ENCODE peak calls at places on chromosomes 5 and 9, in five cellular contexts. K, M, Z, W and R are unnamed samples.

GRCh38 chr5:171484460-171484899 is 65.0 kb downstream of the FGF18 start:
- DNase-seq in K (no peak), M (peak), Z (no peak), W (peak), R (no peak)

GRCh38 chr5:103424008-103424407 is 138.6 kb downstream of the NUDT12 start:
- DNase-seq in K (no peak), M (peak), Z (peak), W (no peak), R (no peak)

GRCh38 chr9:121168052-121168451 is 33.6 kb downstream of the RAB14 start:
- DNase-seq in K (no peak), M (no peak), Z (no peak), W (no peak), R (no peak)

GRCh38 chr5:169707714-169708113 is 70.6 kb downstream of the DOCK2 start:
- DNase-seq in K (no peak), M (no peak), Z (no peak), W (no peak), R (no peak)

GRCh38 chr5:36422957-36423356 is 121.3 kb upstream of the RANBP3L start:
- DNase-seq in K (peak), M (peak), Z (no peak), W (no peak), R (no peak)

GRCh38 chr9:92668746-92669526 is 995 bp downstream of the IPPK start:
- DNase-seq in K (peak), M (peak), Z (peak), W (peak), R (peak)

GRCh38 chr5:74942622-74943286 is 76.6 kb upstream of the FAM169A start:
- DNase-seq in K (no peak), M (no peak), Z (no peak), W (peak), R (no peak)

GRCh38 chr5:160262665-160263064 is 33.4 kb downstream of the FABP6 start:
- DNase-seq in K (no peak), M (peak), Z (no peak), W (no peak), R (no peak)

GRCh38 chr9:81874926-81875325 is 53.3 kb upstream of the SPATA31D4 start:
- DNase-seq in K (peak), M (peak), Z (peak), W (no peak), R (no peak)

GRCh38 chr5:89016741-89017312 is 133.8 kb upstream of the MEF2C start:
- DNase-seq in K (no peak), M (no peak), Z (no peak), W (peak), R (no peak)

GRCh38 chr5:538271-538771 is 14.1 kb upstream of the SLC9A3 start:
- DNase-seq in K (no peak), M (no peak), Z (no peak), W (no peak), R (no peak)

GRCh38 chr5:94725142-94725541 is 106.7 kb downstream of the SLF1 start:
- DNase-seq in K (no peak), M (no peak), Z (no peak), W (no peak), R (no peak)
- H2AFZ ChIP-seq in K (no peak), M (no peak), Z (no peak), W (no peak), R (peak)

GRCh38 chr5:107806705-107807104 is 136.0 kb upstream of the EFNA5 start:
- DNase-seq in K (peak), M (peak), Z (peak), W (no peak), R (no peak)
- H2AFZ ChIP-seq in K (no peak), M (no peak), Z (no peak), W (peak), R (no peak)

GRCh38 chr5:133382661-133383579 is 229.4 kb downstream of the FSTL4 start:
- DNase-seq in K (no peak), M (no peak), Z (no peak), W (no peak), R (no peak)
- H2AFZ ChIP-seq in K (no peak), M (no peak), Z (no peak), W (no peak), R (no peak)

GRCh38 chr9:38142201-38142600 is 73.2 kb upstream of the SHB start:
- DNase-seq in K (peak), M (peak), Z (peak), W (no peak), R (no peak)

GRCh38 chr9:38138276-38138675 is 69.2 kb upstream of the SHB start:
- DNase-seq in K (no peak), M (no peak), Z (no peak), W (no peak), R (no peak)

GRCh38 chr9:38145526-38146053 is 76.6 kb upstream of the SHB start:
- DNase-seq in K (no peak), M (no peak), Z (no peak), W (peak), R (no peak)

GRCh38 chr9:38144421-38144820 is 75.4 kb upstream of the SHB start:
- DNase-seq in K (peak), M (peak), Z (peak), W (no peak), R (no peak)

GRCh38 chr9:38141751-38142150 is 72.7 kb upstream of the SHB start:
- DNase-seq in K (peak), M (peak), Z (peak), W (no peak), R (no peak)
- H2AFZ ChIP-seq in K (peak), M (no peak), Z (peak), W (no peak), R (no peak)

GRCh38 chr5:173781432-173781825 is 106.7 kb upstream of the CPEB4 start:
- DNase-seq in K (no peak), M (no peak), Z (no peak), W (no peak), R (no peak)

GRCh38 chr5:173780356-173781234 is 107.6 kb upstream of the CPEB4 start:
- DNase-seq in K (no peak), M (no peak), Z (no peak), W (no peak), R (no peak)

GRCh38 chr5:173781826-173782670 is 106.1 kb upstream of the CPEB4 start:
- DNase-seq in K (peak), M (peak), Z (peak), W (no peak), R (peak)

GRCh38 chr5:173785421-173785820 is 102.7 kb upstream of the CPEB4 start:
- DNase-seq in K (no peak), M (no peak), Z (no peak), W (no peak), R (no peak)

GRCh38 chr5:173782671-173783101 is 105.5 kb upstream of the CPEB4 start:
- DNase-seq in K (no peak), M (peak), Z (no peak), W (no peak), R (no peak)
- H2AFZ ChIP-seq in K (peak), M (peak), Z (no peak), W (no peak), R (peak)

GRCh38 chr5:58322453-58322852 is 137.4 kb downstream of the PLK2 start:
- DNase-seq in K (no peak), M (peak), Z (peak), W (peak), R (no peak)

GRCh38 chr5:58327289-58327688 is 132.6 kb downstream of the PLK2 start:
- DNase-seq in K (no peak), M (no peak), Z (no peak), W (no peak), R (no peak)

GRCh38 chr5:58330781-58331180 is 129.1 kb downstream of the PLK2 start:
- DNase-seq in K (peak), M (no peak), Z (no peak), W (no peak), R (peak)

DNA sequence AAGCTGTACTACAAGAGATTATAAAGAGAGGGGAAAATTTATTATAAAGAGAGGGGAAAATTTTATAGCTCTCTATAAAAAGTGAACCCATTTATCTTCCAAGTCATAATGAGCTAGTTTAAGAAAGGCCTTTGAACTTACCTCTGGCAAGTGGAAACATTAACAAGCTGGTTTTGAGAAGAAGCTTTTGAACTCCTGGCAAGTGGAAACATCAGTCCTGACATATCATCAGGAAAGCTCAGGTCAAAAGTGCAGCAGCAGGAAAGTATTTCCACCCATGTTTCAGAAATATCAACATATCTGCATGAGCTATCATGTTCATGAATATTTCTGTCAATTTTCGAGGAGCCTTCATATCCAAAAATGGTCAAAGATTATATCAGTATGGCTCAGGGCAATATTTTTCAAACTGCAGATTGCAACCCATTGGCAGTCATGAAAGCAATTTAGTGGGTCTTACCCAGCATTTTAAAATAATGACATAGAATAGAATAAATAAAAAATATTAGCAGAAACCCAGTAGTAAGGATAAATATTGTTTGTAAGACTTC is 133.9 kb downstream of the PLK2 start:
- DNase-seq in K (no peak), M (no peak), Z (no peak), W (no peak), R (no peak)
- H2AFZ ChIP-seq in K (no peak), M (no peak), Z (no peak), W (no peak), R (no peak)

GRCh38 chr9:83178717-83179116 is 115.8 kb upstream of the RASEF start:
- DNase-seq in K (no peak), M (no peak), Z (no peak), W (no peak), R (no peak)

GRCh38 chr9:83182071-83182470 is 119.1 kb upstream of the RASEF start:
- DNase-seq in K (no peak), M (no peak), Z (no peak), W (no peak), R (no peak)

GRCh38 chr9:83177747-83178146 is 114.8 kb upstream of the RASEF start:
- DNase-seq in K (no peak), M (no peak), Z (no peak), W (no peak), R (no peak)
- H2AFZ ChIP-seq in K (no peak), M (no peak), Z (no peak), W (no peak), R (no peak)

DNA sequence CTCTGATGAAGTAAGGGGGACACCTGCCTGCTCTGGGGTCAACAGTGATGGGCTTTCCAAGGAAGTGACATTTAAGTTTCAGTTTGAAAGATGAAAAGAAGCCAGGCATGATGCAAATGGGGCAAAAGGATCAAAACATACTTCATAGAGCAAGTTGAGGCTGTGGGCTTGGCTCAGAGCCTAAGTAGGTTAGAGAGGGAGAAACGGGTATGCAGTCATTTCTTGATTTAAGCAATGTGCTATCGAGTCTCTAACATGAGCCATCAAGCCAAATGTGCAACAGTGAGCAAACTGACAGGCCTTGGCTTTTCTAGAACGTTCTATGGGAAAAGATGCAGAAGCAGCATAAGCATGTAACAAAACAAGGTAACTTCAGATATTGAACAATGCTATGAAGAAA is 80.6 kb downstream of the ADRB2 start:
- DNase-seq in K (no peak), M (no peak), Z (no peak), W (no peak), R (no peak)
- H2AFZ ChIP-seq in K (no peak), M (no peak), Z (no peak), W (no peak), R (no peak)

DNA sequence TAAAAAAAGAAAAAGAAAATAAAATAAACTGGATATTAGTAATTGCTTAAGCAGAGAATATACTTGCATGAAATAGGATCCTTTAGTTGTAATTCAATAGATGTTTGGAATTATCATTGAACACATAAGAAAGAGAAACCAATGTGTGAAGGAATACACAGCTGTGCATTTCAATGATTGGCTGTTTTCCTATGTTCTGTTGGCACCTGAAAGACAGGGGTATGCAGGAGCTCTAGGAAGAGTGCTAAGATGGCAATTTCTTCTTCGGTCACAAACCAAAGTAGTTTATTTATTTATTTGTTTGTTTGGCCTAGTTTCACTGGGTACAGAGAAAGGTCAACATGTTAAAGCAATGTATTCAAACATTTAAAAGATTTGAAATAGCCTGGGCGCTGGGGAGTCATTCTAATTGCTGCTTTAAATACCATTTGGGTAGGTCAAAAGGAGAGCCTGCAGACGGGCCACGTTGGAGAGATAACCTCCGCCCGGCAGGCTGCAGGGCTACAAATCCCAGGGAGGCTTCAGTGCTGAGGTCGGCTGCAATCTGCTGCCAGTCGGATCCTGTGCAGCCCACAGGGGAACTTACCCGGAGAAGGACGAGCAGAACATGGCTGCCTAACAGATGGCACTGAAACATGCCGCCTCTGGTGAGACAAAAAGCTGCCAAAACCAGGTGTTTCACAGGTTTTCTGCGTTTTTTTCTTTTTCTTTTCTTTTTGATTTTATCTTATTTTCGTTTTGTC is 154.2 kb upstream of the TYRP1 start:
- DNase-seq in K (no peak), M (no peak), Z (no peak), W (peak), R (no peak)
- H2AFZ ChIP-seq in K (no peak), M (no peak), Z (no peak), W (peak), R (no peak)